ENCODE peak calls at places on chromosomes 6 and 20, in ten cellular contexts. One of them, this sample, is unnamed. For H3K4me1, the result is how much of the 10 kb centered on the place peaks cover.

GRCh38 chr6:165118736-165119135 is 190.7 kb downstream of the C6orf118 start:
- DNase-seq in HepG2: no peak
- DNase-seq in ovary: no peak
- DNase-seq in suprapubic skin: no peak
- DNase-seq in sigmoid colon: no peak
- DNase-seq in H1: no peak
- DNase-seq in GM12878: no peak
- DNase-seq in tibial nerve: no peak
- DNase-seq in stomach: no peak
- DNase-seq in A549: no peak
- DNase-seq in this sample: no peak

GRCh38 chr6:105644073-105644489 is 241.2 kb upstream of the PREP start:
- DNase-seq in sigmoid colon: no peak
- DNase-seq in tibial nerve: no peak
- DNase-seq in H1: no peak
- DNase-seq in GM12878: no peak
- DNase-seq in stomach: no peak
- DNase-seq in suprapubic skin: no peak
- DNase-seq in ovary: no peak
- DNase-seq in A549: no peak
- DNase-seq in HepG2: no peak
- DNase-seq in this sample: no peak

GRCh38 chr6:48200874-48201273 is 89.9 kb upstream of the PTCHD4 start:
- DNase-seq in sigmoid colon: no peak
- DNase-seq in stomach: no peak
- DNase-seq in GM12878: no peak
- DNase-seq in tibial nerve: no peak
- DNase-seq in suprapubic skin: no peak
- DNase-seq in HepG2: peak
- DNase-seq in ovary: no peak
- DNase-seq in H1: no peak
- DNase-seq in A549: no peak
- DNase-seq in this sample: no peak

GRCh38 chr20:31815408-31816188 is 3.6 kb upstream of the MYLK2 start:
- DNase-seq in tibial nerve: no peak
- DNase-seq in ovary: no peak
- DNase-seq in sigmoid colon: no peak
- DNase-seq in stomach: no peak
- DNase-seq in A549: no peak
- DNase-seq in suprapubic skin: no peak
- DNase-seq in H1: no peak
- DNase-seq in HepG2: no peak
- DNase-seq in GM12878: no peak
- DNase-seq in this sample: no peak

GRCh38 chr20:51019598-51020592 is 3.0 kb downstream of the KCNG1 start:
- DNase-seq in HepG2: no peak
- DNase-seq in A549: no peak
- DNase-seq in sigmoid colon: no peak
- DNase-seq in H1: no peak
- DNase-seq in GM12878: no peak
- DNase-seq in tibial nerve: no peak
- DNase-seq in stomach: no peak
- DNase-seq in suprapubic skin: no peak
- DNase-seq in ovary: no peak
- DNase-seq in this sample: no peak

GRCh38 chr6:17086469-17086868 is 15.4 kb upstream of the STMND1 start:
- DNase-seq in H1: no peak
- DNase-seq in HepG2: peak
- DNase-seq in suprapubic skin: no peak
- DNase-seq in stomach: peak
- DNase-seq in tibial nerve: peak
- DNase-seq in GM12878: no peak
- DNase-seq in A549: peak
- DNase-seq in sigmoid colon: peak
- DNase-seq in ovary: no peak
- DNase-seq in this sample: no peak

GRCh38 chr20:62768815-62769287 is 27.4 kb upstream of the MRGBP start:
- DNase-seq in A549: no peak
- DNase-seq in HepG2: no peak
- DNase-seq in GM12878: no peak
- DNase-seq in stomach: peak
- DNase-seq in suprapubic skin: no peak
- DNase-seq in sigmoid colon: no peak
- DNase-seq in tibial nerve: no peak
- DNase-seq in H1: no peak
- DNase-seq in ovary: no peak
- DNase-seq in this sample: no peak

GRCh38 chr6:131982740-131983259 is 31.6 kb upstream of the CCN2 start:
- DNase-seq in GM12878: no peak
- DNase-seq in H1: no peak
- DNase-seq in suprapubic skin: no peak
- DNase-seq in ovary: no peak
- DNase-seq in HepG2: no peak
- DNase-seq in A549: no peak
- DNase-seq in stomach: no peak
- DNase-seq in tibial nerve: no peak
- DNase-seq in sigmoid colon: no peak
- DNase-seq in this sample: no peak

GRCh38 chr20:19995220-19995863 is 21.8 kb upstream of the NAA20 start:
- DNase-seq in A549: peak
- DNase-seq in stomach: no peak
- DNase-seq in suprapubic skin: no peak
- DNase-seq in ovary: peak
- DNase-seq in H1: no peak
- DNase-seq in HepG2: peak
- DNase-seq in tibial nerve: no peak
- DNase-seq in GM12878: no peak
- DNase-seq in sigmoid colon: no peak
- DNase-seq in this sample: no peak

GRCh38 chr6:2713473-2714358 is 37.0 kb downstream of the MYLK4 start:
- DNase-seq in HepG2: no peak
- DNase-seq in tibial nerve: no peak
- DNase-seq in stomach: no peak
- DNase-seq in GM12878: no peak
- DNase-seq in A549: no peak
- DNase-seq in H1: no peak
- DNase-seq in sigmoid colon: no peak
- DNase-seq in ovary: no peak
- DNase-seq in suprapubic skin: no peak
- DNase-seq in this sample: no peak

GRCh38 chr20:47204008-47204745 is 152.3 kb downstream of the ZMYND8 start:
- DNase-seq in tibial nerve: no peak
- DNase-seq in suprapubic skin: no peak
- DNase-seq in sigmoid colon: no peak
- DNase-seq in stomach: peak
- DNase-seq in GM12878: no peak
- DNase-seq in HepG2: no peak
- DNase-seq in A549: no peak
- DNase-seq in ovary: no peak
- DNase-seq in H1: no peak
- DNase-seq in this sample: no peak

GRCh38 chr6:150336299-150336698 is 32.5 kb upstream of the IYD start:
- DNase-seq in ovary: no peak
- DNase-seq in stomach: no peak
- DNase-seq in HepG2: no peak
- DNase-seq in tibial nerve: no peak
- DNase-seq in sigmoid colon: no peak
- DNase-seq in H1: no peak
- DNase-seq in GM12878: peak
- DNase-seq in A549: no peak
- DNase-seq in suprapubic skin: no peak
- DNase-seq in this sample: no peak

GRCh38 chr6:167649486-167649885 is 177.2 kb upstream of the AFDN start:
- DNase-seq in stomach: no peak
- DNase-seq in A549: no peak
- DNase-seq in tibial nerve: no peak
- DNase-seq in ovary: no peak
- DNase-seq in HepG2: no peak
- DNase-seq in H1: no peak
- DNase-seq in sigmoid colon: no peak
- DNase-seq in suprapubic skin: peak
- DNase-seq in GM12878: no peak
- DNase-seq in this sample: no peak

GRCh38 chr6:67129780-67130179 is 1422.8 kb upstream of the EYS start:
- DNase-seq in ovary: no peak
- DNase-seq in GM12878: no peak
- DNase-seq in HepG2: no peak
- DNase-seq in tibial nerve: no peak
- DNase-seq in sigmoid colon: no peak
- DNase-seq in stomach: no peak
- DNase-seq in suprapubic skin: no peak
- DNase-seq in A549: no peak
- DNase-seq in H1: no peak
- DNase-seq in this sample: no peak

GRCh38 chr20:58853466-58853865 is 950 bp downstream of the GNAS start:
- DNase-seq in tibial nerve: no peak
- DNase-seq in suprapubic skin: no peak
- DNase-seq in A549: no peak
- DNase-seq in stomach: no peak
- DNase-seq in HepG2: no peak
- DNase-seq in ovary: no peak
- DNase-seq in H1: no peak
- DNase-seq in sigmoid colon: no peak
- DNase-seq in GM12878: no peak
- DNase-seq in this sample: no peak

GRCh38 chr6:56838016-56838555 is 116.8 kb upstream of the BEND6 start:
- DNase-seq in ovary: no peak
- DNase-seq in sigmoid colon: no peak
- DNase-seq in GM12878: no peak
- DNase-seq in suprapubic skin: no peak
- DNase-seq in tibial nerve: no peak
- DNase-seq in H1: no peak
- DNase-seq in stomach: no peak
- DNase-seq in HepG2: no peak
- DNase-seq in A549: no peak
- DNase-seq in this sample: no peak

GRCh38 chr6:162032620-162033019 is 694.9 kb downstream of the PRKN start:
- DNase-seq in A549: no peak
- DNase-seq in GM12878: no peak
- DNase-seq in ovary: no peak
- DNase-seq in suprapubic skin: no peak
- DNase-seq in H1: no peak
- DNase-seq in sigmoid colon: no peak
- DNase-seq in HepG2: no peak
- DNase-seq in stomach: no peak
- DNase-seq in tibial nerve: no peak
- DNase-seq in this sample: no peak

GRCh38 chr6:40907198-40907701 is 131.8 kb downstream of the UNC5CL start:
- DNase-seq in stomach: peak
- DNase-seq in ovary: no peak
- DNase-seq in sigmoid colon: no peak
- DNase-seq in tibial nerve: no peak
- DNase-seq in A549: peak
- DNase-seq in GM12878: no peak
- DNase-seq in HepG2: peak
- DNase-seq in suprapubic skin: no peak
- DNase-seq in H1: no peak
- DNase-seq in this sample: no peak

GRCh38 chr6:35742842-35743241 is 6.0 kb downstream of the ARMC12 start:
- DNase-seq in ovary: no peak
- DNase-seq in A549: no peak
- DNase-seq in tibial nerve: no peak
- DNase-seq in suprapubic skin: no peak
- DNase-seq in HepG2: peak
- DNase-seq in sigmoid colon: no peak
- DNase-seq in H1: no peak
- DNase-seq in stomach: no peak
- DNase-seq in GM12878: no peak
- DNase-seq in this sample: no peak

DNA sequence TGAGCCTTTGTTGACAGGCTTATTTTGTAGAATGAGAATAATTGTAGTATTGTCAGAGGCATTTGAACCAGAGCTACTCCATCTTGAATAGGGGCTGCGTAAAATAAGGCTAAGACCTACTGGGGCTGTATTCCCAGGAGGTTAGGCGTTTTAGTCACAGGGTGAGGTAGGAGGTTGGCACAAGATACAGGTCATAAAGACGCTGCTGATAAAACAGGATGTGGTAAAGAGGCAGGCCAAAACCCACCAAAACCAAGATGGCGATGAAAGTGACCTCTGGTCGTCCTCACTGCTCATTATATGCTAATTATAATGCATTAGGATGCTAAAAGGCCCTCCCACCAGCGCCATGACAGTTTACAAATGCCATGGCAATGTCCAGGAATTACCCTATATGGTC is 82.7 kb downstream of the PFDN4 start:
- DNase-seq in GM12878: no peak
- DNase-seq in A549: no peak
- DNase-seq in suprapubic skin: no peak
- DNase-seq in ovary: no peak
- DNase-seq in tibial nerve: no peak
- DNase-seq in stomach: no peak
- DNase-seq in sigmoid colon: no peak
- DNase-seq in HepG2: no peak
- DNase-seq in H1: no peak
- DNase-seq in this sample: no peak
- TF ChIP-seq EP300 in GM12878: no peak
- TF ChIP-seq EP300 in A549: no peak
- TF ChIP-seq EP300 in suprapubic skin: no peak
- TF ChIP-seq EP300 in ovary: no peak
- TF ChIP-seq EP300 in tibial nerve: no peak
- TF ChIP-seq EP300 in stomach: no peak
- TF ChIP-seq EP300 in sigmoid colon: no peak
- TF ChIP-seq EP300 in HepG2: no peak
- TF ChIP-seq EP300 in H1: no peak
- TF ChIP-seq EP300 in this sample: no peak

GRCh38 chr6:12417191-12417590 is 127.0 kb downstream of the EDN1 start:
- DNase-seq in A549: no peak
- DNase-seq in suprapubic skin: no peak
- DNase-seq in HepG2: no peak
- DNase-seq in GM12878: no peak
- DNase-seq in ovary: no peak
- DNase-seq in H1: no peak
- DNase-seq in stomach: no peak
- DNase-seq in sigmoid colon: no peak
- DNase-seq in tibial nerve: no peak
- DNase-seq in this sample: no peak
- H3K4me1 ChIP-seq in A549: half or more
- H3K4me1 ChIP-seq in suprapubic skin: under half
- H3K4me1 ChIP-seq in HepG2: under half
- H3K4me1 ChIP-seq in GM12878: under half
- H3K4me1 ChIP-seq in ovary: under half
- H3K4me1 ChIP-seq in H1: under half
- H3K4me1 ChIP-seq in stomach: under half
- H3K4me1 ChIP-seq in sigmoid colon: under half
- H3K4me1 ChIP-seq in tibial nerve: under half
- H3K4me1 ChIP-seq in this sample: under half

GRCh38 chr20:44166008-44166407 is 21.0 kb downstream of the JPH2 start:
- DNase-seq in ovary: no peak
- DNase-seq in suprapubic skin: no peak
- DNase-seq in sigmoid colon: no peak
- DNase-seq in H1: no peak
- DNase-seq in HepG2: peak
- DNase-seq in GM12878: no peak
- DNase-seq in stomach: no peak
- DNase-seq in A549: peak
- DNase-seq in tibial nerve: no peak
- DNase-seq in this sample: no peak
- H3K27ac ChIP-seq in ovary: no peak
- H3K27ac ChIP-seq in suprapubic skin: no peak
- H3K27ac ChIP-seq in sigmoid colon: peak
- H3K27ac ChIP-seq in H1: no peak
- H3K27ac ChIP-seq in HepG2: no peak
- H3K27ac ChIP-seq in GM12878: no peak
- H3K27ac ChIP-seq in stomach: peak
- H3K27ac ChIP-seq in A549: peak
- H3K27ac ChIP-seq in tibial nerve: no peak
- H3K27ac ChIP-seq in this sample: peak

GRCh38 chr20:13694420-13695150 is 55.9 kb upstream of the TASP1 start:
- DNase-seq in suprapubic skin: no peak
- DNase-seq in HepG2: peak
- DNase-seq in tibial nerve: no peak
- DNase-seq in sigmoid colon: no peak
- DNase-seq in ovary: no peak
- DNase-seq in A549: no peak
- DNase-seq in stomach: no peak
- DNase-seq in H1: no peak
- DNase-seq in GM12878: no peak
- DNase-seq in this sample: no peak
- TF ChIP-seq EP300 in suprapubic skin: no peak
- TF ChIP-seq EP300 in HepG2: no peak
- TF ChIP-seq EP300 in tibial nerve: no peak
- TF ChIP-seq EP300 in sigmoid colon: no peak
- TF ChIP-seq EP300 in ovary: no peak
- TF ChIP-seq EP300 in A549: no peak
- TF ChIP-seq EP300 in stomach: no peak
- TF ChIP-seq EP300 in H1: no peak
- TF ChIP-seq EP300 in GM12878: no peak
- TF ChIP-seq EP300 in this sample: no peak

This sample was measured in esophagus muscularis mucosa.